ENCODE peak calls at places on chromosomes 16 and 17, in five cellular contexts. K is prostate gland, C is B cell, N is tibial artery, V is endothelial cell. A is an unnamed sample.

GRCh38 chr17:78027121-78027520 is 68.6 kb downstream of the TNRC6C start:
- DNase-seq in K (no peak), N (no peak), C (no peak), V (no peak), A (no peak)

GRCh38 chr16:19997264-19997663 is 76.4 kb downstream of the GPR139 start:
- DNase-seq in K (no peak), C (no peak), N (no peak), V (no peak), A (no peak)

GRCh38 chr17:1090454-1091189 is 89.2 kb downstream of the ABR start:
- DNase-seq in C (no peak), K (peak), V (no peak), N (no peak), A (peak)

GRCh38 chr17:74599531-74599939 is 7.5 kb upstream of the CD300LD start:
- DNase-seq in N (peak), K (no peak), V (no peak), C (no peak), A (peak)

GRCh38 chr16:83458612-83459011 is 349.2 kb upstream of the HSBP1 start:
- DNase-seq in K (no peak), N (no peak), C (no peak), V (no peak), A (peak)

GRCh38 chr17:50221500-50222480 is 20.4 kb upstream of the COL1A1 start:
- DNase-seq in K (no peak), N (peak), V (no peak), C (no peak), A (peak)

GRCh38 chr16:84947022-84947421 is 64.3 kb downstream of the ZDHHC7 start:
- DNase-seq in C (no peak), N (no peak), K (peak), V (no peak), A (no peak)

GRCh38 chr17:10737168-10737622 is 7.4 kb upstream of the TMEM220 start:
- DNase-seq in N (no peak), V (peak), C (no peak), K (peak), A (peak)

GRCh38 chr16:87149051-87149450 is 168.1 kb downstream of the C16orf95 start:
- DNase-seq in C (no peak), V (no peak), K (no peak), N (no peak), A (no peak)

GRCh38 chr17:1649844-1650409 is at the start of gene RILP:
- DNase-seq in V (no peak), N (peak), C (no peak), K (peak), A (peak)

GRCh38 chr17:79005063-79005861 is 4.3 kb downstream of the CANT1 start:
- DNase-seq in N (peak), K (peak), C (no peak), V (no peak), A (peak)

GRCh38 chr16:80034948-80035700 is 434.6 kb upstream of the MAF start:
- DNase-seq in K (no peak), N (no peak), C (no peak), V (no peak), A (no peak)

GRCh38 chr17:2563061-2563460 is 30.4 kb upstream of the PAFAH1B1 start:
- DNase-seq in V (no peak), K (peak), C (no peak), N (no peak), A (peak)

GRCh38 chr16:81873843-81874752 is 95.0 kb downstream of the PLCG2 start:
- DNase-seq in V (peak), K (peak), C (peak), N (no peak), A (peak)

GRCh38 chr17:1137465-1137894 is 42.3 kb downstream of the ABR start:
- DNase-seq in N (no peak), C (no peak), K (no peak), V (no peak), A (peak)

GRCh38 chr16:76854234-76854633 is 336.8 kb upstream of the MON1B start:
- DNase-seq in C (no peak), N (no peak), V (no peak), K (no peak), A (no peak)
- TF ChIP-seq CTCF in C (no peak), N (no peak), V (no peak), K (no peak), A (no peak)

DNA sequence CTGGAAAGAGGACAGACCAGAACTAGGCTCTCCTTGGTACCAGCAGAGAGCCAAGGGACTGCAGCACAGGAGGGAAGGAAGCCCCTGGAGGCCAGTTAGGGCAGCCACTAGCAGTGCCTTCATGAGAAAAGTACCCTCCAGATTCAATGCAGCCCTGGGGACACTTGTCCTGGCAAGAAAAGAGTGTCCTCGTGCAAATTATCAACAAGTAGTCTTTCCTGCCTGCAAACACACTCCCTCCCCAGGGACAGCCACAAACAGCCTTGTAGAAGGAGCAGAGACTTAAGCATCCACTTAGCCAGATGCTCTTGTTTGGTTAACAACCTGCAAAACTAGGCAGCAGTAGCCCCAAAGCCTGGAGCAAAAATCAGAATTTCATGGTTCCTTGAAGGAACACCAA is 24.3 kb downstream of the CENPV start:
- DNase-seq in N (peak), K (no peak), C (no peak), V (no peak), A (no peak)
- TF ChIP-seq CTCF in N (no peak), K (no peak), C (no peak), V (no peak), A (peak)

DNA sequence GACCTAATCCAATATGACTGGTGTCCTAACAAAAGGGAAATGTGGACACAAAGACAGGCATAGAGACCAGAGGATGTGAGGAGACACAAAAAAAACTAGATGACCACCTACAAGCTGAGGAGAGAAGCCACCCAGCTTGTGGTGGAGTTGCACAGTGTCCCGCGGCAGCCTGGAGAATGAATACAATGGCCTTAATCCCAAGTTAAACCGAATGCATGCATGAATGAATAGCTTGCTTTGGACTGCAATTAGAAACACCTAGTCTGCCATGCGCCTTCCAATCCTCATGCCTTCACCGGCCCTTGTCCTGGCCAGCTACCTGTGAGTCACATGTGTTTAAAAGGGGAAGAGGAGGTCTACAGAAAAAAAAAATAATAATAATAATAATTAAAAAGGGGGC is 72.0 kb downstream of the CNGB1 start:
- DNase-seq in V (no peak), K (no peak), N (no peak), C (no peak), A (peak)
- TF ChIP-seq CTCF in V (no peak), K (no peak), N (no peak), C (no peak), A (no peak)

GRCh38 chr16:6573577-6573976 is 759.1 kb upstream of the RBFOX1 start:
- DNase-seq in K (peak), C (no peak), V (peak), N (no peak), A (no peak)
- TF ChIP-seq CTCF in K (peak), C (no peak), V (no peak), N (no peak), A (no peak)

DNA sequence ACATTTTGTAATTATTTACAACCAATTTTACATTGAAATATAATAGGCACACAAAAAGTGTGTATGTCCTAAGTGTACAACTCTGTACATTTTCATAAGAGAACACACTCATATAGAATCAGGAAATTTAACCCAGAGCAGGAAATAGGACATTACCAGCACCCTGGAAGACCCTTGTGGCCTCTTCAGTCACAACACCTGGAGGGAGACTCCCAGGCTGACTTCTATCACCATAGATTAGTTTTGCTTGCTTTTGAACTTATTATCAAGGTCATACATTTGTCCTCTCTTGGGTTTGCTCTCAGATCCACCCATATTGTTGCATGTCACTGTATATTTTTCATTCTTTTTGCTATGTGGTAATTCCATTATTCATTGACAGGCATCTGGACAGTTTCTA is 5.8 kb downstream of the RIPOR1 start:
- DNase-seq in K (no peak), V (no peak), N (no peak), C (no peak), A (no peak)
- TF ChIP-seq CTCF in K (no peak), V (no peak), N (no peak), C (no peak), A (no peak)

DNA sequence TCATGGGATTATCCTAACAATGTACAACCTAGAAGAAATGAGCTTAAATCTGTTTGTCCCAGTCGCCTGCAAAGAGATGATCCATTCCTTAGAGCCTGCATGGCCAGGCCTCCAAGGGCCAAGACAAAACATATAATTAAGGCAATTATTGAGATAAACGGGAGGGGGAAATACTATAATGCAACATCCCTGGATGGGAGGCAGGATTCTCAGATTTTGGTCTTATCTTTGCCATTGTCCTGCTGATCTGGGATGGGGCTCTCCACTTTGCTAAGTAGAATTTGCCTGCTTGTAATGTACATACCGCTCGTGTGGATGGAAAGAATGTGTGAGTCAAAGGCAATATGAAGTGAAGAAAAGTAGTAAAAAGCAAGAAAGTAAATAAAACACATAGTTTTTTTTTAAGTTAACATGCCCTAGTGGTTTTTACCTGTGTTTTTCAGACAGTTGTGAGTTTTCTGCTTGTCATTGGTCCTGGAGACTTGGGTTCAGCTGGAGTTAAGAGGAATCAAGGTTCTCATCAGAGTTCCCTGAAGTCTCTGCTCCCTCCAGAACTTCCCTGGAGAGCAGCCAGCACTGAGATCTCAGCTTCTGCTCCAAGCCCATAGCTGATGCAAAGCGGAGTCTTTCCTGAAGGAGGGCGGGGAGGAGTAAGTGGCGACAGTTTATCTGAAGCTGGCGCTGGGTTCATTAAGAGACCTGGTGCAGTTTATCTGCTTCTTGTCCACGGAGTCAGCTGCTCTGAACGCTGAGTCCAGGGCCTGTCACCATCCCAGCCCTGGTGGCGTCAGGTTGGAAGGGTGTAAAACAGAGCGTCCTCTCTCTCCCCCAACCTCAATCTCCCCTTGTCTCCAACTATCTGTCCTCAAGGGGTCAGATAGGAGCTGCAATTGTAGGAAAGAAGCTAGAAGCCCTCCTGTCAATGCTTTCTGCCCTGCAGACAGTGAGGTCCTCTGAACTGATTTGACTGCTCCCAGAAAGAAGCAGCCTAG is 30.1 kb downstream of the HOXB1 start:
- DNase-seq in C (no peak), V (no peak), K (no peak), N (no peak), A (no peak)
- TF ChIP-seq CTCF in C (no peak), V (no peak), K (no peak), N (peak), A (no peak)

GRCh38 chr17:27612160-27612767 is 18.7 kb upstream of the LGALS9 start:
- DNase-seq in K (no peak), N (no peak), V (no peak), C (no peak), A (peak)

GRCh38 chr17:27608330-27609230 is 22.4 kb upstream of the LGALS9 start:
- DNase-seq in C (no peak), K (no peak), V (no peak), N (no peak), A (peak)

GRCh38 chr17:27607692-27608091 is 23.3 kb upstream of the LGALS9 start:
- DNase-seq in V (no peak), C (no peak), K (no peak), N (no peak), A (no peak)

GRCh38 chr17:27610304-27610676 is 20.7 kb upstream of the LGALS9 start:
- DNase-seq in C (no peak), N (no peak), V (no peak), K (no peak), A (no peak)

GRCh38 chr17:27609606-27610303 is 21.2 kb upstream of the LGALS9 start:
- DNase-seq in V (peak), C (no peak), K (peak), N (no peak), A (peak)
- TF ChIP-seq CTCF in V (no peak), C (peak), K (peak), N (peak), A (peak)

A was measured in epithelial cell of esophagus.